ENCODE peak calls at places on chromosomes 12 and 14, in four cellular contexts. Z is SK-N-SH, M is right lobe of liver, E is hepatocyte. D is an unnamed sample.

GRCh38 chr12:44317651-44318126 is 481.8 kb downstream of the TMEM117 start:
- DNase-seq in Z (peak; percentile 25), M (no peak), E (peak; percentile 43), D (no peak)

GRCh38 chr12:32178341-32179010 is 71.8 kb downstream of the BICD1 start:
- DNase-seq in Z (peak; percentile 32), M (no peak), E (no peak), D (no peak)

GRCh38 chr12:117774986-117775775 is 193.6 kb downstream of the KSR2 start:
- DNase-seq in Z (no peak), M (no peak), E (no peak), D (no peak)

GRCh38 chr12:101299931-101300330 is 20.0 kb downstream of the UTP20 start:
- DNase-seq in Z (no peak), M (no peak), E (no peak), D (no peak)

GRCh38 chr12:2324375-2324774 is 271.6 kb downstream of the CACNA1C start:
- DNase-seq in Z (no peak), M (no peak), E (no peak), D (no peak)

GRCh38 chr12:46177842-46178608 is 90.8 kb downstream of the SLC38A1 start:
- DNase-seq in Z (no peak), M (no peak), E (no peak), D (no peak)

GRCh38 chr12:120388711-120389431 is 19.9 kb upstream of the MSI1 start:
- DNase-seq in Z (no peak), M (no peak), E (no peak), D (no peak)

GRCh38 chr12:76706099-76706498 is 57.8 kb upstream of the ZDHHC17 start:
- DNase-seq in Z (no peak), M (no peak), E (no peak), D (no peak)

GRCh38 chr14:88228519-88229236 is 94.4 kb downstream of the KCNK10 start:
- DNase-seq in Z (no peak), M (no peak), E (no peak), D (no peak)

GRCh38 chr12:131753757-131754156 is 42.9 kb downstream of the SFSWAP start:
- DNase-seq in Z (no peak), M (no peak), E (no peak), D (no peak)

GRCh38 chr12:131754184-131754583 is 43.3 kb downstream of the SFSWAP start:
- DNase-seq in Z (no peak), M (no peak), E (no peak), D (no peak)

GRCh38 chr12:131756441-131756840 is 45.6 kb downstream of the SFSWAP start:
- DNase-seq in Z (no peak), M (no peak), E (no peak), D (no peak)

GRCh38 chr12:131757111-131757510 is 46.2 kb downstream of the SFSWAP start:
- DNase-seq in Z (no peak), M (no peak), E (no peak), D (no peak)

DNA sequence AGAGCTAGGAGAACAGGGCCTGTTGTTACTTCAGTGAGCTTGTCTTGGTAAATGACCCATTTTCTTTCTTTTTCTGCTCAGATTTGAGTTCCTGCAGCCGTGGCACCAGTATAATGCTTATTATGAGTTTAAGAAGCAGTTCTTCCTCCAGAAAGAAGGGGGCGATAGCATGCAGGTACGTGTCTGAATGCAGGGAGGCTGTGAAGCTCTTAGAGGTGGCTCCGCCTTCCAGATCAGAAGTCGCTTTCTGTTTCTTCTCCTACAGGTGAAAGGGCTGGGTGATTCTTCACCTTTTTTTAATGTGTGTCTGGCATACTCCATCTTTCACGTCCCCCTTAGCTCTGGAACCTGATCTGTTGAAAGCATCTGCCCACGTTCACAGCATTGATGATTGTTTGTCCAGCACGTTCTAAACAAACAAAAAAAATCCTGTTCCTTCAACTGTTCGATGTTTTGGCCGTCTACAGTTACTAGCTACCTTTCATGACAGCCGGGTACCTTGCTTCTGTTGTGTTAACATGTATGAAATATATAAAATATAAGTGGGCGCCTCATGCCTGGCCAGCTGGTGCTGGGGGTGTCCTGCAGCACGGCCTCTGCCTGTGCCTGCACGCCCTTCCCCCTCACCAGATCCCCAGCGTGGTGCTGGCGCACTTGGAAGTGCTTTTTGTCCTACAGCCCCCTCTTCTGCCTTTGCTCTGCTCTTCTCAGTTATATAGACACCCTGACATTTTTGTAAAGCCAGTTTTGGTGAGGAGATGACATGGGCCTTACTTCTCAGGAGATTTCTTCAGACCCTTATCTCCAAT is 44.6 kb downstream of the SFSWAP start:
- DNase-seq in Z (peak; percentile 54), M (no peak), E (peak; percentile 30), D (no peak)
- TF ChIP-seq CTCF in Z (peak; percentile 43), M (peak; percentile 9), E (no peak), D (peak; percentile 33)

GRCh38 chr14:75430106-75430505 is 2.3 kb downstream of the JDP2 start:
- DNase-seq in Z (no peak), M (no peak), E (peak; percentile 47), D (no peak)
- H3K27ac ChIP-seq in Z (no peak overlapping the region), M (no peak overlapping the region), E (peak overlapping the region; percentile 45), D (peak overlapping the region; percentile 96)

GRCh38 chr12:38666425-38666824 is 239.0 kb downstream of the CPNE8 start:
- DNase-seq in Z (no peak), M (no peak), E (no peak), D (no peak)

GRCh38 chr12:38662851-38663250 is 242.5 kb downstream of the CPNE8 start:
- DNase-seq in Z (no peak), M (no peak), E (no peak), D (no peak)

GRCh38 chr12:38669530-38669929 is 235.9 kb downstream of the CPNE8 start:
- DNase-seq in Z (no peak), M (no peak), E (peak; percentile 41), D (no peak)

GRCh38 chr12:38669081-38669480 is 236.3 kb downstream of the CPNE8 start:
- DNase-seq in Z (no peak), M (no peak), E (no peak), D (no peak)

DNA sequence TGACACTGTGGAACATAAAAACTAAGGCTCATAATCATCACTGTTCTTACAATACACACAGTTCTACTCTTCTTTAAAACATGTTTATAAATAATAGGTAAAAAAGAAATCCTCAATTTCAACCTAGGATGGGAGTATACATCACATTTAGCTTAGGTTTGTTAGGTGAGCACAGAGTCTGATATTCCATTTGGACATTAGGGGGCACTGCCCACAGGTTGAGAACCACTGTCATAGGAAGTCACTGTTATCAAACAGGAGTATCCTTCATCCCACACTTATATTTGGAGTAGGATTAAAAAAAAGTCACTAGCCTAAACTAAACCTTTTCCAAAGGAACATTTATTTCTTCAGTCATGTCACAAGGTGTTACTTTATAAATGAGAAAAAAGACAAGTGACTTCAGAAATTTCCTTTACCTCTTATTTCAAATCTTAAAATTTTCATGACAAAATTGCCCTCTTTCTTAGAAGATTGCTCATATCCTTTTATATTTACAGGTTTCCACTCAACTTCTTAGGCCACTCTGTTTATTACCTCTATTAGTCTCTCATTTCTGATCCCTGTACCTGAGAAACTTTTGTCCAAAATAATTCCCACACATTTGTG is 240.6 kb downstream of the CPNE8 start:
- DNase-seq in Z (peak; percentile 26), M (no peak), E (peak; percentile 25), D (no peak)
- TF ChIP-seq CTCF in Z (peak; percentile 55), M (peak; percentile 61), E (peak; percentile 50), D (peak; percentile 54)

GRCh38 chr12:104480826-104481457 is 24.2 kb downstream of the CHST11 start:
- DNase-seq in Z (no peak), M (peak; percentile 50), E (no peak), D (peak; percentile 46)
- H3K27ac ChIP-seq in Z (no peak overlapping the region), M (no peak overlapping the region), E (no peak overlapping the region), D (peak overlapping the region; percentile 16)

GRCh38 chr14:68408680-68409079 is 384.2 kb downstream of the ZFP36L1 start:
- DNase-seq in Z (no peak), M (no peak), E (no peak), D (no peak)
- TF ChIP-seq CTCF in Z (peak; percentile 9), M (no peak), E (peak; percentile 3), D (no peak)

GRCh38 chr14:85530626-85531025 is 682 bp downstream of the FLRT2 start:
- DNase-seq in Z (no peak), M (no peak), E (no peak), D (no peak)

GRCh38 chr14:85532570-85532969 is 2.6 kb downstream of the FLRT2 start:
- DNase-seq in Z (no peak), M (no peak), E (no peak), D (no peak)

GRCh38 chr14:85531141-85531593 is 1.2 kb downstream of the FLRT2 start:
- DNase-seq in Z (peak; percentile 5), M (peak; percentile 30), E (peak; percentile 71), D (peak; percentile 37)

GRCh38 chr14:85532981-85533820 is 3.3 kb downstream of the FLRT2 start:
- DNase-seq in Z (peak; percentile 19), M (peak; percentile 26), E (peak; percentile 82), D (peak; percentile 46)

GRCh38 chr14:85531594-85532391 is 1.8 kb downstream of the FLRT2 start:
- DNase-seq in Z (peak; percentile 21), M (peak; percentile 49), E (peak; percentile 84), D (peak; percentile 55)
- H3K27ac ChIP-seq in Z (peak overlapping the region; percentile 86), M (peak overlapping the region; percentile 58), E (peak overlapping the region; percentile 85), D (peak overlapping the region; percentile 63)

DNA sequence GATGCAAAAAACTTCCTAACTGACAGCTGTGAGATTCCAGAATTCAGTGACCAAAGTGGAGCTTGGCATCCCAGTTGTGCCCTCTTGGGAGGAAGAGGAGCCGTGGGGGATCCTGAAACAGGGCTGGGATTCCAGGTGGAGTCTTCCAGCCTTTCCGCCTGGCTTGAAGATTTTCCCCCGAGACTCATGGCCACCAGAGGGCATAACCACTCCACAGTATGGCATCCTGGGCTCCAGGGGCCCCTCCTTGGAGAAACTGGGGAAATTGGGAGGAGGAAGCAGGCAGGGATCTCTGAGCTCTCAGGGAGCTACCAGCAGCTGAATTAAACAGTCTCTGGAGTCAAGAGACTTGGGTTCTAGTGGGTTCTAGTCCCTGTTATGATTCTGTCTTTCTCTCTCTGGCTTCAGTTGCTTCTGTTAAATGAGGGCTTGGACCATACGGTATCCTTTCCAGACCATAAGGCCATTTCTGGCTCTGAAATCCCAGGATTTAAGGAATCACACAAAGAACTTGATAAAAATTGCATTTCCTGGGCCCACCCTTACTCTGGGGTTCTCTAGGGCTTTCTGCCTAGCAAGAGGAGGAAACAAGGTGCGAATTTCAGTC is 2.6 kb upstream of the TAMALIN start:
- DNase-seq in Z (peak; percentile 67), M (peak; percentile 52), E (peak; percentile 68), D (no peak)
- TF ChIP-seq CTCF in Z (peak; percentile 73), M (peak; percentile 58), E (peak; percentile 67), D (peak; percentile 83)

D was measured in left ventricle myocardium inferior.